ENCODE peak calls at places on chromosomes 16 and 17, in nine cellular contexts. E is fibroblast of pulmonary artery, I is adrenal gland, S is kidney, R is SJSA1, L is cardiac fibroblast, J is tibial nerve, K is heart right ventricle, T is fibroblast of villous mesenchyme. C is an unnamed sample.
A peak's percentile ranks its signal among the peaks of the same experiment; 100 is the strongest.

GRCh38 chr17:45702666-45703266 is 81.4 kb upstream of the CRHR1 start:
- DNase-seq in E (peak; percentile 39), I (no peak), S (no peak), R (no peak), L (peak; percentile 25), J (no peak), K (no peak), T (peak; percentile 33), C (peak; percentile 5)

GRCh38 chr17:20206068-20206467 is 196.9 kb downstream of the SPECC1 start:
- DNase-seq in E (peak; percentile 39), I (no peak), S (no peak), R (peak; percentile 33), L (peak; percentile 61), J (no peak), K (no peak), T (no peak), C (no peak)

GRCh38 chr17:8290043-8290442 is 1.6 kb downstream of the RANGRF start:
- DNase-seq in E (no peak), I (no peak), S (no peak), R (no peak), L (no peak), J (no peak), K (no peak), T (no peak), C (no peak)

GRCh38 chr16:17026600-17027242 is 444.0 kb downstream of the XYLT1 start:
- DNase-seq in E (no peak), I (no peak), S (no peak), R (no peak), L (no peak), J (no peak), K (no peak), T (no peak), C (no peak)

GRCh38 chr17:6639651-6640535 is 618 bp downstream of the KIAA0753 start:
- DNase-seq in E (peak; percentile 45), I (peak; percentile 35), S (peak; percentile 87), R (peak; percentile 15), L (peak; percentile 51), J (no peak), K (peak; percentile 21), T (peak; percentile 50), C (no peak)

GRCh38 chr16:50643192-50643591 is 37.9 kb downstream of the SNX20 start:
- DNase-seq in E (no peak), I (no peak), S (no peak), R (no peak), L (no peak), J (no peak), K (no peak), T (no peak), C (no peak)

GRCh38 chr16:71927383-71927782 is 32.1 kb downstream of the IST1 start:
- DNase-seq in E (peak; percentile 93), I (peak; percentile 92), S (no peak), R (peak; percentile 87), L (peak; percentile 93), J (no peak), K (peak; percentile 25), T (peak; percentile 87), C (peak; percentile 88)

GRCh38 chr17:48541036-48541573 is 3.8 kb downstream of the HOXB2 start:
- DNase-seq in E (no peak), I (no peak), S (no peak), R (no peak), L (peak; percentile 48), J (no peak), K (no peak), T (no peak), C (no peak)

DNA sequence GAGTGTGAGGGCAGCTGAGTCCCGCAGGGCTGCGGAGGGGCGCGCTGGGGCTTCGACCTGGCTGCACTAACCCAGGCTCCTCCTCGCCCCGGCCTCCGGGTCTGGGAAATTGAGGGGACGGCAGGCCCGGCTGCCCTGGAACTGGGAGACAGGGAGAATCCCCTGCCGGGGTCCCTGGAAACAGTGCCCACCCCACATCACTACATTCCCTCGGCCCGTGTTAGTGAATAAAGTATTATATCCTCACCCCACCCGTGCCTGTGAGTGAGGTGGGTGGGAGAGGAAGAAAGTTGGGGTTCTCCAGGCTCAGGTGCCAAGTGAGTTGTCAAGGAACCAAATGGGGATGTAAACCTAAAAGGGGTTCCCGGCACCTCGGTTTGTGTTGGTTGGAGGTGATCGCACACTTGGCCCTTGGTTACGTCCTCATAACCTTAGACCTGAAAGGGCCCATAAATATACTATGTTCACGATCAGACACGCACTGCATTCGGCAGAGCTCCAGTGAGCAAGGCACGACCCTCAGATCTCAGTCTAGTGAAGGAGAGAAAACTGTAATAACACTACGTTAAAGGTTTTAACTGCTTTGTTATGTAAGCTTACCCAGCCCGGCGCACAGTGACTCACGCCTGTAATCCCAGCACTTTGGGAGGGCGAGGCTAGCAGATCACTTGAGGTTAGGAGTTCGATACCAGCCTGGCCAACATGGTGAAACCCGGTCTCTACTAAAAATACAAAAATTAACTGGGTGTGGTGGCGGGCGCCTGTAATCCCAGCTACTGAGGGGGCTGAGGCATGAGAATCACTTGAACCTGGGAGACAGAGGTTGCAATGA is 11.2 kb downstream of the ZNF771 start:
- DNase-seq in E (no peak), I (no peak), S (no peak), R (no peak), L (no peak), J (no peak), K (no peak), T (no peak), C (no peak)
- H3K4me3 ChIP-seq in E (peak overlapping the region; percentile 53), I (no peak overlapping the region), S (peak overlapping the region; percentile 69), R (no peak overlapping the region), L (peak overlapping the region; percentile 59), J (peak overlapping the region; percentile 70), K (peak overlapping the region; percentile 70), T (peak overlapping the region; percentile 67), C (peak overlapping the region; percentile 51)

DNA sequence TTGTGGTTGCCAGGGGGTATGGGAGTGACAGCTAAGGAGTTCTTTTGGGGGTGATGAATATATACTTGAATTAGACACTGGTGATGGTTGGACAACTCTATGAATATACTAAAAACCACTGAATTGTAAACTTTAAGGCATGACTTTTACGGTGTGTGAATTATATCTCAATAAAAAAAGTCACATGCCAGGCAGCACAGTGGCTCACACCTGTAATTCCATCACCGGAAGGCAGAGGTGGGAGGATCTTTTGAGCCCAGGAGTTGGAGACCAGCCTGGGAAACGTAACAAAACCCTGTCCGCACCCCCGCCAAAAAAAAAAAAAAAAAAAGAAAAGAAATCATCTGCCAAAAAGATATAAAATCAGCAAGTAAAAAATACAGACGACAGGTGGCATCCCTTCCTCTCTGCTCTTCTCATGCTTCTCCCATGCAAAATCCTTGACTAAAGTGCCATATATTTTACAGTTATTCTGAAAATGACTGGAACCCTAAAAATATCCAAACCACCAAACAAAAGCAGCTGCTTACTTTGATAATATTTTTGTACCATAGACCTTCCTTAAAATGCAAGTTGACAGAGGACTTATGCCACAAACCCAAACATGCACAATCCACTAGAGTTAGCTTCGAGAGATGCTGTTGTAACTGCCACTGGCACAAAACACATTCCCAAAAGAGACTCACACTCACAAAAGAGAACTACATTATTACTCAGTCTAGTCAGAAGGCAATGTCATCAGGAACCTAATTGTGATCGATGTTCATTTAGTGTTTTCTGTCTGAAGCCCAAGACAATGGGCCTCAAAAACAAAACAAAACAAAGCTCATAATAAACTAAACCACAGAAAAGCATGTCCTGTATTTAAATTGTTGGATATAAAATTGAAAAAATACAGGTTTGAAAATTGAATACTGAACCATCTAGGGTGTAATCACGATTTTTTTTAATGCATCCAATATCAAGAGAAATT is 2.5 kb downstream of the CRLF3 start:
- DNase-seq in E (no peak), I (no peak), S (no peak), R (no peak), L (no peak), J (no peak), K (no peak), T (no peak), C (no peak)
- H3K4me3 ChIP-seq in E (no peak overlapping the region), I (no peak overlapping the region), S (no peak overlapping the region), R (no peak overlapping the region), L (no peak overlapping the region), J (no peak overlapping the region), K (peak overlapping the region; percentile 98), T (no peak overlapping the region), C (no peak overlapping the region)

GRCh38 chr16:11330526-11331237 is 14.6 kb upstream of the RMI2 start:
- DNase-seq in E (no peak), I (no peak), S (no peak), R (no peak), L (no peak), J (no peak), K (no peak), T (no peak), C (no peak)

GRCh38 chr16:11327277-11328171 is 17.7 kb upstream of the RMI2 start:
- DNase-seq in E (no peak), I (no peak), S (peak; percentile 46), R (peak; percentile 87), L (no peak), J (no peak), K (no peak), T (peak; percentile 41), C (no peak)

GRCh38 chr16:11329891-11330290 is 15.4 kb upstream of the RMI2 start:
- DNase-seq in E (no peak), I (no peak), S (no peak), R (no peak), L (no peak), J (no peak), K (no peak), T (peak; percentile 45), C (no peak)

GRCh38 chr16:11328172-11329079 is 16.8 kb upstream of the RMI2 start:
- DNase-seq in E (peak; percentile 98), I (peak; percentile 73), S (peak; percentile 92), R (peak; percentile 88), L (peak; percentile 98), J (no peak), K (peak; percentile 61), T (peak; percentile 99), C (peak; percentile 89)

DNA sequence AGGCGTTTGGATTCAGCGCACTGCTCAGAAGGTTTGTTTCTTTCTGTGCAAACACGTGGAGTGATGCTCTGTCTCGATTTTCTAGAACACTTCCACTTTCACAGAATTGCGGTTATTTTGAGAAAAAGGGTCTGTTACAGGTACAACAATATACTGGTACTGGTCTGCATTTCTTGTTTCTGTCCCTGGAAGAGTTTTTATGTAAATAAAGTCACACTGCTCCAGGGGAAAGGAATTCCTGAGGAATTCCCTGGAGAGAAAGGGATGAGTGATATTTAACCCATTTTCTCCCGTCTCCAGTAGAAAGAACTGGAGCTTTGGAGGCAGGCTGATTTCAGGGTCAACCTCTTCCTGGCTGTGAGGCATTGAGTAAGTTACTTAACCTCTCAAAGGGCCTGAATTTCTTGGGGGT is 16.2 kb upstream of the RMI2 start:
- DNase-seq in E (no peak), I (no peak), S (no peak), R (peak; percentile 71), L (peak; percentile 49), J (no peak), K (no peak), T (peak; percentile 40), C (no peak)
- H3K4me3 ChIP-seq in E (peak overlapping the region; percentile 10), I (no peak overlapping the region), S (no peak overlapping the region), R (peak overlapping the region; percentile 8), L (peak overlapping the region; percentile 22), J (no peak overlapping the region), K (no peak overlapping the region), T (peak overlapping the region; percentile 10), C (peak overlapping the region; percentile 6)

GRCh38 chr16:56664506-56664905 is 3.4 kb downstream of the MT1G start:
- DNase-seq in E (no peak), I (peak; percentile 62), S (no peak), R (no peak), L (no peak), J (no peak), K (no peak), T (no peak), C (no peak)

GRCh38 chr16:56667581-56668571 is at the start of gene MT1G:
- DNase-seq in E (no peak), I (peak; percentile 59), S (peak; percentile 84), R (no peak), L (peak; percentile 32), J (no peak), K (peak; percentile 64), T (no peak), C (no peak)

GRCh38 chr16:56658476-56658875 is 717 bp downstream of the MT1F start:
- DNase-seq in E (no peak), I (no peak), S (no peak), R (no peak), L (no peak), J (no peak), K (no peak), T (no peak), C (no peak)

GRCh38 chr16:56657555-56658430 is at the start of gene MT1F:
- DNase-seq in E (peak; percentile 29), I (peak; percentile 96), S (peak; percentile 97), R (no peak), L (peak; percentile 24), J (peak; percentile 49), K (peak; percentile 73), T (peak; percentile 23), C (no peak)

DNA sequence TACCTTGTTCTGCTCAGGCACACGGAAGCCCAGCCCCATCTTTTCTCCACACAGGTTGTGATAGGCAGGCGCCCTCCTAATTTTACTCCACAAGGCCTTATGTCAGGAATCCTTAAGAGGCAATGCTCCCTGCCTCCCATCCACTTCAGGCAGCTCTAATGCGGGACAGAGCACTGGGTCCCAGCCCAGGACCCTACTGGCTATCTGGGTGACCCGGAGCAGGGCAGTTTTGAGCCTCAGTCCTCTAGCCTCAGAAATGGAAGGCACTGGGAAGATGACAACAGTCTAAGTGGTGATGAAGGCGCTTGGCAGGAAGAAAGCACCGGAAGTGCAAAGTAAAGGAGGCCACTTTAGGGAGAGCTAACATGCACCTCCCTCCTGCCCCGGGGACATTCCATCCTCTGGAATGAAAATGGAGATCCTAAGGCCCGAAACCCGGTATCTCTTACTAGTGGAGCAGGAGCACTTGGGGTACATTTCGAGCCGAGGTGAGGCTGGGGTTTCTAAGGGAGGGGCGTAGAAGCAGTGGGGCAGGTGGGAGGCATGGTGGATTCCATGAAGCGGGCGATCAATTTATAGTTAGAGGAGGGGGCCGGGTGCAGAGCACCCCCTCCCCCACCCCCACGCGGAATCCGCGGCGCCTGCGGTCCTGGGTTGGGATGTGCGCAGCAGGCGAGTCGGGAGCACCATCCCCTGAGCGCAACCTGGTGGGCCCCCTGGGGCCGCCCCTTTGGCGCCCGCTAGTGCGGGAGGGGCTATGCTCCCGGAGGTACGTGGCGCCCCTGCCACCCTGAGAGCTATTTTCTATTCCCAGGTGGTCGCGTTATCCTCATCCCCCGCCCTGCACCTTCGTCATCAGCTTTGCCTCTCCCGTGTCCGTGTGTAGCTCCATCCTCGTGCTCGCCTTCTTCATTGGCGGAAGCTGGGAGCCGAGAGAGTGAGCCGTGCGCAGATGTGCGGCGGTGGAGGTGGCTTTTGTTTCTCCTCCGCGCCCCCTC is 4.9 kb downstream of the MT1F start:
- DNase-seq in E (no peak), I (no peak), S (no peak), R (no peak), L (no peak), J (no peak), K (no peak), T (no peak), C (no peak)
- H3K4me3 ChIP-seq in E (no peak overlapping the region), I (no peak overlapping the region), S (no peak overlapping the region), R (no peak overlapping the region), L (no peak overlapping the region), J (no peak overlapping the region), K (peak overlapping the region; percentile 31), T (no peak overlapping the region), C (peak overlapping the region; percentile 12)

C was measured in astrocyte of the cerebellum.